ENCODE peak calls at places on chromosomes 6 and 20, in eight cellular contexts. Y is endothelial cell, U is M059J, H is D341Med, W is upper lobe of right lung, T is NCI-H460, Q is neural crest cell, Z is naive B cell. I is an unnamed sample.

GRCh38 chr6:111707773-111708172 is 102.1 kb upstream of the TRAF3IP2 start:
- DNase-seq in Y (no peak), U (no peak), H (no peak), W (no peak), T (no peak), Q (no peak), Z (no peak), I (no peak)

GRCh38 chr6:143896096-143896880 is 32.0 kb downstream of the ZC2HC1B start:
- DNase-seq in Y (no peak), U (peak), H (no peak), W (peak), T (no peak), Q (no peak), Z (no peak), I (no peak)

GRCh38 chr6:30006170-30007131 is 54.6 kb upstream of the POLR1H start:
- DNase-seq in Y (peak), U (no peak), H (peak), W (peak), T (no peak), Q (no peak), Z (peak), I (peak)

GRCh38 chr6:42899871-42900270 is 16.0 kb upstream of the PTCRA start:
- DNase-seq in Y (no peak), U (no peak), H (no peak), W (no peak), T (no peak), Q (no peak), Z (no peak), I (no peak)

GRCh38 chr6:54282186-54282585 is 26.1 kb upstream of the TINAG start:
- DNase-seq in Y (no peak), U (peak), H (no peak), W (no peak), T (no peak), Q (no peak), Z (no peak), I (peak)

GRCh38 chr6:168877821-168878282 is 375.8 kb downstream of the THBS2 start:
- DNase-seq in Y (no peak), U (peak), H (no peak), W (no peak), T (no peak), Q (no peak), Z (no peak), I (peak)

GRCh38 chr20:373171-373890 is 7.2 kb upstream of the TRIB3 start:
- DNase-seq in Y (peak), U (peak), H (peak), W (no peak), T (peak), Q (no peak), Z (no peak), I (peak)

GRCh38 chr6:130365166-130366010 is 429 bp upstream of the TMEM200A start:
- DNase-seq in Y (peak), U (peak), H (peak), W (peak), T (no peak), Q (peak), Z (peak), I (peak)

GRCh38 chr6:89828988-89829590 is 591 bp upstream of the CASP8AP2 start:
- DNase-seq in Y (no peak), U (no peak), H (no peak), W (no peak), T (no peak), Q (no peak), Z (no peak), I (peak)

GRCh38 chr6:127518710-127519468 is at the start of gene MTCL3:
- DNase-seq in Y (peak), U (peak), H (peak), W (peak), T (no peak), Q (peak), Z (no peak), I (peak)

GRCh38 chr6:10203651-10204050 is 211.2 kb downstream of the TFAP2A start:
- DNase-seq in Y (no peak), U (no peak), H (no peak), W (no peak), T (no peak), Q (no peak), Z (no peak), I (no peak)

GRCh38 chr20:48750941-48751620 is 76.7 kb downstream of the PREX1 start:
- DNase-seq in Y (peak), U (peak), H (no peak), W (peak), T (no peak), Q (peak), Z (no peak), I (no peak)

GRCh38 chr6:168177492-168177891 is 98.5 kb upstream of the FRMD1 start:
- DNase-seq in Y (no peak), U (no peak), H (no peak), W (no peak), T (no peak), Q (no peak), Z (no peak), I (no peak)

GRCh38 chr20:49037962-49038387 is 8.1 kb upstream of the CSE1L start:
- DNase-seq in Y (no peak), U (peak), H (no peak), W (no peak), T (no peak), Q (no peak), Z (no peak), I (no peak)

GRCh38 chr20:57013741-57014140 is 252.7 kb downstream of the BMP7 start:
- DNase-seq in Y (no peak), U (no peak), H (peak), W (no peak), T (no peak), Q (peak), Z (no peak), I (no peak)

GRCh38 chr6:150254671-150255228 is 111.9 kb downstream of the PPP1R14C start:
- DNase-seq in Y (no peak), U (no peak), H (no peak), W (no peak), T (no peak), Q (no peak), Z (no peak), I (no peak)

GRCh38 chr6:137415834-137416190 is 78.4 kb downstream of the OLIG3 start:
- DNase-seq in Y (no peak), U (no peak), H (no peak), W (no peak), T (no peak), Q (no peak), Z (no peak), I (no peak)

GRCh38 chr20:32968833-32969241 is 35.4 kb downstream of the SUN5 start:
- DNase-seq in Y (no peak), U (no peak), H (peak), W (peak), T (no peak), Q (no peak), Z (no peak), I (peak)

GRCh38 chr6:20827798-20828197 is 293.5 kb downstream of the CDKAL1 start:
- DNase-seq in Y (no peak), U (peak), H (no peak), W (no peak), T (no peak), Q (no peak), Z (no peak), I (peak)

GRCh38 chr6:12367412-12367811 is 77.3 kb downstream of the EDN1 start:
- DNase-seq in Y (no peak), U (no peak), H (no peak), W (no peak), T (no peak), Q (no peak), Z (no peak), I (no peak)

GRCh38 chr6:53112404-53112803 is 36.2 kb downstream of the GCM1 start:
- DNase-seq in Y (no peak), U (peak), H (no peak), W (no peak), T (no peak), Q (no peak), Z (no peak), I (no peak)

GRCh38 chr6:27865952-27866369 is 46.2 kb downstream of the OR2B2 start:
- DNase-seq in Y (peak), U (peak), H (no peak), W (no peak), T (peak), Q (peak), Z (no peak), I (no peak)

GRCh38 chr20:44382641-44383040 is 27.1 kb downstream of the HNF4A start:
- DNase-seq in Y (no peak), U (peak), H (no peak), W (no peak), T (no peak), Q (no peak), Z (no peak), I (no peak)

GRCh38 chr20:63505723-63506122 is 6.8 kb upstream of the EEF1A2 start:
- DNase-seq in Y (no peak), U (no peak), H (no peak), W (no peak), T (no peak), Q (no peak), Z (no peak), I (no peak)

I was measured in GM03348.